ENCODE peak calls at places on chromosomes 5 and 9, in ten cellular contexts. Z is osteoblast; W is gastrocnemius medialis; V is brain microvascular endothelial cell; S is CD8-positive, alpha-beta T cell; K is cardiac muscle cell; P is right lobe of liver; O is fibroblast of lung; R is right atrium auricular region; G is AG04450. F is an unnamed sample.

GRCh38 chr9:114900937-114901802 is 29.2 kb downstream of the TNFSF8 start:
- DNase-seq in V (no peak), K (peak), G (peak), O (peak), S (no peak), R (no peak), Z (no peak), P (no peak), W (no peak), F (no peak)

GRCh38 chr5:147391781-147392180 is 118.1 kb downstream of the DPYSL3 start:
- DNase-seq in W (peak), V (peak), Z (peak), S (no peak), G (peak), R (peak), O (peak), P (no peak), K (peak), F (peak)

GRCh38 chr5:16489322-16489791 is 23.8 kb upstream of the ZNF622 start:
- DNase-seq in S (no peak), K (peak), G (peak), P (no peak), W (no peak), O (peak), R (no peak), V (no peak), Z (peak), F (peak)

GRCh38 chr5:59829389-59829788 is 64.1 kb downstream of the PDE4D start:
- DNase-seq in P (no peak), R (no peak), S (no peak), V (peak), Z (no peak), G (peak), W (no peak), K (peak), O (peak), F (peak)

GRCh38 chr9:16976427-16976826 is 106.0 kb upstream of the BNC2 start:
- DNase-seq in S (no peak), W (no peak), K (no peak), P (no peak), Z (no peak), O (no peak), G (no peak), V (no peak), R (no peak), F (no peak)

GRCh38 chr5:4906821-4907220 is 233.3 kb upstream of the ADAMTS16 start:
- DNase-seq in W (no peak), P (no peak), R (no peak), S (no peak), O (peak), G (no peak), V (no peak), Z (peak), K (no peak), F (peak)

GRCh38 chr9:10130061-10130675 is 482.6 kb downstream of the PTPRD start:
- DNase-seq in V (no peak), G (peak), Z (no peak), S (no peak), R (no peak), P (no peak), W (no peak), K (no peak), O (peak), F (peak)

GRCh38 chr5:34762321-34762871 is 76.6 kb upstream of the TTC23L start:
- DNase-seq in P (no peak), Z (peak), K (peak), W (no peak), V (no peak), S (no peak), R (no peak), G (peak), O (peak), F (peak)

GRCh38 chr9:5438301-5439162 is 807 bp upstream of the PLGRKT start:
- DNase-seq in V (peak), P (no peak), G (no peak), W (no peak), S (peak), R (no peak), Z (no peak), K (peak), O (peak), F (no peak)

GRCh38 chr5:138459311-138459710 is 6.0 kb upstream of the EGR1 start:
- DNase-seq in S (peak), W (no peak), G (no peak), Z (no peak), P (no peak), K (no peak), O (no peak), V (no peak), R (no peak), F (no peak)

GRCh38 chr5:124670672-124671592 is 75.5 kb downstream of the ZNF608 start:
- DNase-seq in O (no peak), W (no peak), R (no peak), P (no peak), V (no peak), S (no peak), G (no peak), K (no peak), Z (no peak), F (no peak)

GRCh38 chr9:6237267-6237666 is 21.7 kb downstream of the IL33 start:
- DNase-seq in G (no peak), O (no peak), P (no peak), W (no peak), S (no peak), K (no peak), V (no peak), Z (no peak), R (no peak), F (no peak)

GRCh38 chr9:96021616-96022444 is 146.3 kb downstream of the ERCC6L2 start:
- DNase-seq in Z (no peak), K (no peak), G (no peak), R (no peak), O (no peak), P (no peak), S (no peak), W (no peak), V (no peak), F (no peak)

GRCh38 chr9:7780261-7780988 is 19.2 kb downstream of the DMAC1 start:
- DNase-seq in P (no peak), R (no peak), K (peak), O (peak), G (no peak), Z (peak), W (no peak), S (no peak), V (peak), F (peak)

GRCh38 chr5:154977409-154977808 is 36.1 kb upstream of the KIF4B start:
- DNase-seq in R (no peak), K (no peak), O (peak), G (no peak), V (no peak), P (no peak), Z (no peak), W (no peak), S (no peak), F (no peak)

GRCh38 chr5:132425009-132425937 is 55.8 kb downstream of the SLC22A5 start:
- DNase-seq in S (peak), V (peak), O (peak), W (no peak), R (peak), P (no peak), G (no peak), K (peak), Z (peak), F (no peak)

GRCh38 chr9:123725389-123725788 is 204.5 kb downstream of the DENND1A start:
- DNase-seq in R (no peak), K (no peak), Z (no peak), P (no peak), V (no peak), G (no peak), W (no peak), O (peak), S (no peak), F (peak)

GRCh38 chr9:123722378-123722777 is 207.5 kb downstream of the DENND1A start:
- DNase-seq in G (no peak), W (no peak), S (no peak), P (peak), Z (no peak), K (no peak), O (no peak), R (no peak), V (no peak), F (no peak)

GRCh38 chr9:123723135-123723875 is 206.6 kb downstream of the DENND1A start:
- DNase-seq in S (no peak), K (no peak), Z (no peak), P (no peak), O (no peak), V (no peak), G (no peak), R (no peak), W (no peak), F (no peak)

GRCh38 chr9:123727332-123727731 is 202.6 kb downstream of the DENND1A start:
- DNase-seq in W (no peak), K (peak), S (no peak), P (no peak), V (no peak), G (no peak), Z (no peak), R (no peak), O (no peak), F (no peak)

DNA sequence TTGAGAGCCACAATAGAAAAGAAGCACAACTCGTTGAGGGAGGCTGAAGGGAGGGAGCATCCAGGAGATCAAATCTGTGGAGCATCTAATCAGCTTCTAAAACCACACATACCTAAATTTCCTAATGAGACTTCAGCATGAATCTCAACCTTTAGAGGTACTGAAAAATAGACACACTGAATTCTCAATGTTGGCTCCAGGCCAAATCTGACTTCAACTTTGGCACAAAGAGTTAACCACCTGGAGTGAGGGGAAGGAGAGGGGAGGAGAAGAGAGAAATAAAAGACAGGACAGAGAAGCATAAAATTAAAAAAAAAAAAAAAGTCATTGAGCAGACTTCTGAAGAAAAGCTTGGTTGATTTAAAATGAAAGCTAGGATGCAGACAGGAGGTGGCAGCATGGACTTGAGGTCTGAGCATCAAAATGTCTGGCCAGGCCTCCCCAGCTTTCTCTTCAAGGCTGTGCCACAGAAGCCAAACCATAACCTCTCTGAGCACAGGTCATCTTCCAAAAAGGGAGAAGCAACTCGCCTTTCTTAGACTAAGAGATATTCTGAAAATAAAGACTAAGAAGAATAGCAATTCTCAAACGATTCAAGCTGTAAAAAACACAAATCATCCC is 205.6 kb downstream of the DENND1A start:
- DNase-seq in P (no peak), K (peak), S (no peak), Z (peak), G (no peak), V (peak), O (peak), W (no peak), R (no peak), F (no peak)
- TF ChIP-seq CTCF in P (peak), K (peak), S (no peak), Z (peak), G (peak), V (peak), O (peak), W (no peak), R (peak), F (no peak)

GRCh38 chr9:133306242-133307194 is 29.5 kb downstream of the SURF6 start:
- DNase-seq in G (no peak), V (no peak), S (no peak), P (no peak), O (no peak), R (no peak), K (no peak), W (no peak), Z (no peak), F (no peak)
- H3K4me3 ChIP-seq in G (no peak), V (no peak), S (no peak), P (no peak), O (no peak), R (no peak), K (no peak), W (no peak), Z (no peak), F (no peak)

GRCh38 chr5:58499231-58499630 is 8.0 kb downstream of the GAPT start:
- DNase-seq in O (no peak), V (no peak), S (no peak), R (no peak), P (no peak), Z (no peak), G (no peak), W (no peak), K (no peak), F (no peak)

GRCh38 chr5:58497956-58498942 is 7.0 kb downstream of the GAPT start:
- DNase-seq in W (no peak), O (peak), S (no peak), R (no peak), K (peak), P (no peak), V (peak), Z (peak), G (peak), F (peak)

GRCh38 chr5:58493136-58493535 is 1.9 kb downstream of the GAPT start:
- DNase-seq in O (no peak), W (no peak), Z (no peak), K (no peak), S (no peak), G (no peak), V (no peak), P (no peak), R (no peak), F (no peak)

GRCh38 chr5:58499951-58500350 is 8.7 kb downstream of the GAPT start:
- DNase-seq in G (no peak), W (no peak), S (no peak), R (no peak), K (no peak), O (no peak), Z (no peak), V (no peak), P (no peak), F (no peak)

DNA sequence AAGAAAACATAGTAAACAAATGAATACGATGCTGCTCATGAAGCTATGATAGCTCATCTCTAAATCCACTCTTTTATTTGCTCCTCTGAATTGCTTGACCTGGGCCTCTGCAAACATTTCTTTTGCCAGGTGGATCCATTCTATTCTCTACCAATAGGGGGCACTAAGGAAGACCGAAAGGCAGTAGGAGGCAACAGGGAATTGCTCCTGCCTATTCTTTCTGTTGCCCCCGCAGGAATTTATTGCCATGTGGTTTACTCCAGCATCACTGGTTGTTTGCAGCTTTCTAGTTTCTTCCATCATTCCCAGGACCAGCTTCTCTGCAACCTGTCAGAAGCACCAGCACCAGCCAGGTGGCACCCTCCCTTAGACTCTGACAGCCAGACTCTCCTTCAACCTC is 5.3 kb downstream of the GAPT start:
- DNase-seq in O (no peak), V (no peak), W (no peak), R (no peak), Z (no peak), K (no peak), G (no peak), P (no peak), S (no peak), F (no peak)
- TF ChIP-seq CTCF in O (peak), V (peak), W (no peak), R (peak), Z (peak), K (peak), G (peak), P (no peak), S (no peak), F (no peak)

GRCh38 chr5:171989946-171990712 is 16.3 kb downstream of the FBXW11 start:
- DNase-seq in G (no peak), P (no peak), W (no peak), V (no peak), Z (no peak), K (peak), R (no peak), O (no peak), S (no peak), F (no peak)
- H3K4me3 ChIP-seq in G (no peak), P (no peak), W (no peak), V (no peak), Z (no peak), K (no peak), R (no peak), O (no peak), S (no peak), F (no peak)

GRCh38 chr5:675876-676698 is 17.1 kb downstream of the TPPP start:
- DNase-seq in O (no peak), S (peak), R (no peak), G (no peak), W (no peak), P (no peak), Z (peak), V (no peak), K (no peak), F (no peak)

GRCh38 chr5:673837-674629 is 19.1 kb downstream of the TPPP start:
- DNase-seq in S (no peak), O (no peak), W (peak), K (no peak), R (no peak), Z (peak), P (peak), V (no peak), G (no peak), F (no peak)

GRCh38 chr5:675111-675875 is 17.9 kb downstream of the TPPP start:
- DNase-seq in P (no peak), K (no peak), S (no peak), Z (peak), R (no peak), O (no peak), V (no peak), W (no peak), G (no peak), F (no peak)

GRCh38 chr5:673140-673836 is 19.9 kb downstream of the TPPP start:
- DNase-seq in Z (peak), S (no peak), V (no peak), P (no peak), W (no peak), O (no peak), R (no peak), K (no peak), G (no peak), F (no peak)

DNA sequence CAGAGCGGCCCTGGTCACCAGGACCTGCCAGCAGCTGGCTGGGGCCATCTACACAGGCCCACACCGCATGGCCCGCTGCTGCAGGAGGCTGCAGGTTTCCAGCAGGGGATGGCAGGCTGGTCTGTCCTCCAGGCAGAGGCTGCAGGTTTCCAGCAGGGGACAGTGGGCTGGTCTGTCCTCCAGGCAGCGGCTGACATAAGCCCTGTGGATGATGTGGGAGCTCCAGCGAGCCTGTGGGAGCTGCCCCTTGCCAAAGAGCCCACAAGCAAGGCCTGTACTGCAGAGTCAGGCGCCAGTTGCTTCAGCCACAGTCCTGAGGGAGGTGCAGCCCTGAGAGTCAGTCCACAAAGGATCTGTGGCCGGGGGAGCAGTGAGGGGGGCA is 18.5 kb downstream of the TPPP start:
- DNase-seq in W (no peak), R (no peak), Z (peak), O (no peak), P (no peak), S (no peak), K (no peak), G (no peak), V (no peak), F (no peak)
- TF ChIP-seq CTCF in W (no peak), R (no peak), Z (no peak), O (no peak), P (no peak), S (no peak), K (no peak), G (no peak), V (no peak), F (no peak)

GRCh38 chr5:139776856-139777255 is 18.8 kb upstream of the PSD2 start:
- DNase-seq in Z (peak), P (no peak), G (no peak), R (no peak), W (no peak), K (no peak), S (no peak), O (no peak), V (no peak), F (no peak)

GRCh38 chr5:139772927-139773690 is 22.5 kb upstream of the PSD2 start:
- DNase-seq in G (no peak), V (no peak), Z (no peak), O (no peak), R (no peak), P (no peak), S (no peak), K (no peak), W (no peak), F (no peak)

GRCh38 chr5:139775872-139776271 is 19.7 kb upstream of the PSD2 start:
- DNase-seq in P (no peak), V (no peak), S (peak), W (no peak), G (no peak), Z (peak), O (no peak), K (no peak), R (no peak), F (no peak)

GRCh38 chr5:139772392-139772791 is 23.2 kb upstream of the PSD2 start:
- DNase-seq in W (no peak), Z (no peak), O (no peak), G (no peak), S (no peak), K (no peak), V (no peak), R (no peak), P (no peak), F (no peak)

DNA sequence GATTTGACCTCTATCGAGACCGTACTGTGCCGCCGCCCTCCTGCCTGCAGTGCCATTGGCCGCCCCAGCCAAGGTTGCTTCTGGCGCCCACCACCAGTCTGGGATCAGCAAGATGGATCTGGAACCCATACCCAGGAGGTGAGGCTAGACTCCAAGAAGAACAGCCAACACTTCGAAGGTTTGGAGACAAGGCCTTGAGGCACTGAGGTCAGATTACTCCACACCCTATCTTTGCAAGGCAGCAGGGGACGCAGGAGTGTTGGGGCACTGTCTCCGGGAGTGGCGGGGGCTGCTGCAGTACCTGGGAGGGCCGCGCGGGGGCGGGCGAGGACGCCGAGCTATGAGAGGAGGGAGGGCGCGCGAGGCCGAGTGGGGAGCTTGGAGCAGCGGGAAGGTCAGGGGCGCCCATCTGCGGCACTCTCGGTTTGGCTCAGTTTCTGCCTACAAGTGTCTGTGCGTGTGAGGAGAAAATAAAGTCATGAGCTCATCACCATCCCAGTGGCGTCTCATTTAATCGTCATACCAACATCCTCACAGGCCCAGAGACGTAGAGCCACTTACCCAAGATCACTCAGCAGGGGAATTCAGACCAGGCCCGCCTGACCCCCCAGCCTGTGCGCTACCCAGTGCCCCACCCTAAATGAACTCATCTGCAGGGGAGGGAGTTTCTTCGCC is 20.5 kb upstream of the PSD2 start:
- DNase-seq in S (peak), K (peak), Z (peak), W (peak), G (no peak), P (peak), R (peak), O (peak), V (peak), F (no peak)
- H3K4me3 ChIP-seq in S (no peak), K (no peak), Z (no peak), W (no peak), G (no peak), P (no peak), R (peak), O (no peak), V (no peak), F (no peak)